ENCODE peak calls at places on chromosomes 4 and X, in four cellular contexts. I, M, R and A are unnamed samples. For H3K36me3, the result is how much of the 10 kb centered on the place peaks cover.

GRCh38 chr4:85824166-85824945 is 349.4 kb downstream of the ARHGAP24 start:
- DNase-seq in I (no peak), M (no peak), R (no peak), A (no peak)

GRCh38 chr4:5383191-5383980 is 325.0 kb downstream of the EVC2 start:
- DNase-seq in I (no peak), M (no peak), R (no peak), A (peak)

GRCh38 chr4:77155631-77156345 is 1.2 kb upstream of the CCNG2 start:
- DNase-seq in I (no peak), M (no peak), R (no peak), A (no peak)

GRCh38 chr4:34258176-34258575 is 1986.1 kb downstream of the ARAP2 start:
- DNase-seq in I (no peak), M (no peak), R (no peak), A (no peak)

GRCh38 chrX:115560978-115561604 is at the start of gene PLS3:
- DNase-seq in I (peak), M (peak), R (peak), A (peak)

GRCh38 chrX:147894332-147894870 is 17.3 kb upstream of the FMR1 start:
- DNase-seq in I (no peak), M (no peak), R (no peak), A (no peak)

GRCh38 chr4:152784490-152785195 is 4.9 kb downstream of the ARFIP1 start:
- DNase-seq in I (no peak), M (no peak), R (peak), A (peak)

GRCh38 chr4:26953361-26953760 is 92.7 kb downstream of the STIM2 start:
- DNase-seq in I (no peak), M (no peak), R (no peak), A (no peak)

GRCh38 chrX:41110801-41111625 is 25.8 kb downstream of the USP9X start:
- DNase-seq in I (no peak), M (no peak), R (no peak), A (no peak)

GRCh38 chr4:124275-125081 is at the start of gene ZNF718:
- DNase-seq in I (peak), M (peak), R (peak), A (peak)

GRCh38 chrX:54411732-54412131 is 28.5 kb upstream of the TSR2 start:
- DNase-seq in I (no peak), M (no peak), R (no peak), A (no peak)

GRCh38 chr4:133452669-133453068 is 303.6 kb downstream of the PCDH10 start:
- DNase-seq in I (no peak), M (no peak), R (no peak), A (no peak)

GRCh38 chrX:115602729-115603389 is 41.9 kb downstream of the PLS3 start:
- DNase-seq in I (no peak), M (no peak), R (no peak), A (peak)

GRCh38 chr4:5956285-5957021 is 61.8 kb downstream of the C4orf50 start:
- DNase-seq in I (peak), M (no peak), R (no peak), A (no peak)

GRCh38 chr4:71765349-71765748 is 18.5 kb downstream of the GC start:
- DNase-seq in I (no peak), M (no peak), R (no peak), A (no peak)

GRCh38 chr4:113539408-113539807 is 222.1 kb downstream of the CAMK2D start:
- DNase-seq in I (no peak), M (no peak), R (peak), A (peak)

GRCh38 chr4:104393649-104394048 is 101.0 kb downstream of the CXXC4 start:
- DNase-seq in I (no peak), M (no peak), R (no peak), A (no peak)

GRCh38 chrX:99914676-99915075 is 495.4 kb downstream of the PCDH19 start:
- DNase-seq in I (no peak), M (no peak), R (no peak), A (no peak)

GRCh38 chr4:76306882-76307669 is 543 bp downstream of the STBD1 start:
- DNase-seq in I (peak), M (peak), R (peak), A (peak)

GRCh38 chr4:160129439-160129838 is 1026.6 kb downstream of the RAPGEF2 start:
- DNase-seq in I (no peak), M (no peak), R (peak), A (peak)

GRCh38 chr4:5823542-5824211 is 69.2 kb downstream of the CRMP1 start:
- DNase-seq in I (no peak), M (no peak), R (no peak), A (no peak)

GRCh38 chr4:37687175-37687525 is 974 bp upstream of the RELL1 start:
- DNase-seq in I (no peak), M (no peak), R (no peak), A (no peak)

GRCh38 chr4:111678466-111678865 is 466.8 kb upstream of the FAM241A start:
- DNase-seq in I (no peak), M (no peak), R (peak), A (peak)

GRCh38 chr4:7622371-7622770 is 187.6 kb upstream of the PSAPL1 start:
- DNase-seq in I (no peak), M (no peak), R (no peak), A (no peak)

GRCh38 chrX:45952030-45952429 is 593.2 kb downstream of the ZNF674 start:
- DNase-seq in I (no peak), M (no peak), R (no peak), A (no peak)

GRCh38 chr4:3231431-3231980 is 17.5 kb upstream of the MSANTD1 start:
- DNase-seq in I (no peak), M (no peak), R (no peak), A (no peak)

GRCh38 chr4:5926601-5927000 is 33.7 kb upstream of the CRMP1 start:
- DNase-seq in I (no peak), M (no peak), R (no peak), A (no peak)

GRCh38 chrX:12292996-12293765 is 154.9 kb downstream of the FRMPD4 start:
- DNase-seq in I (no peak), M (no peak), R (peak), A (peak)

GRCh38 chr4:84782517-84782916 is 184.0 kb downstream of the WDFY3 start:
- DNase-seq in I (no peak), M (no peak), R (no peak), A (no peak)
- H3K36me3 ChIP-seq in I (under half), M (half or more), R (under half), A (half or more)

DNA sequence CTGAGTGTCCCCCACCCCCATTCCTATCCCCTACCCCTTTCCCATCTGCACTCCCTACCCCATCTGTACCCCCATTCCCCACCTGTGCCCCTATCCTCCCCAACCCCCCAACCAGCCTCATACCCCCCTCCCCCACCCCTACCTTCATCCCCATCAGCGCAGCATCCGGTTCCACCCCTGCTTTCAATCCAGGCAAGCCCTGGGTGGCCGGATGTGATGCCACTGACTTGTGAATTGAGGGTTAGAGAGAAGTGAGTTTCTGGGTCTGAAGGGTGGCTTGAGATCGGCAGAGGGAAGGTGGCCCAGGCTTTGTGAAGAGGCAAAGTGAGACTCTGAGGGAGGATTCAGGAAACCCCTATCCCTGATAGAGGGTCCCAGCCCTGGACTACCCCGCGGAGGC is 7.8 kb downstream of the MAGEA4 start:
- DNase-seq in I (no peak), M (no peak), R (no peak), A (no peak)
- H3K4me2 ChIP-seq in I (no peak), M (no peak), R (no peak), A (no peak)

GRCh38 chr4:186226521-186227189 is 652 bp upstream of the KLKB1 start:
- DNase-seq in I (no peak), M (no peak), R (no peak), A (no peak)
- H2BK12ac ChIP-seq in I (no peak), M (peak), R (no peak), A (no peak)

GRCh38 chr4:38909015-38909414 is 41.4 kb downstream of the FAM114A1 start:
- DNase-seq in I (no peak), M (no peak), R (no peak), A (no peak)

GRCh38 chr4:38905657-38906398 is 38.2 kb downstream of the FAM114A1 start:
- DNase-seq in I (no peak), M (no peak), R (no peak), A (no peak)

GRCh38 chr4:38914859-38915258 is 47.3 kb downstream of the FAM114A1 start:
- DNase-seq in I (no peak), M (no peak), R (no peak), A (no peak)

GRCh38 chr4:38911257-38911656 is 43.7 kb downstream of the FAM114A1 start:
- DNase-seq in I (no peak), M (no peak), R (no peak), A (no peak)
- H3K36me3 ChIP-seq in I (under half), M (under half), R (under half), A (half or more)

GRCh38 chr4:66539745-66540144 is 869.5 kb upstream of the EPHA5 start:
- DNase-seq in I (no peak), M (no peak), R (no peak), A (no peak)
- H3K4me2 ChIP-seq in I (no peak), M (no peak), R (no peak), A (no peak)

DNA sequence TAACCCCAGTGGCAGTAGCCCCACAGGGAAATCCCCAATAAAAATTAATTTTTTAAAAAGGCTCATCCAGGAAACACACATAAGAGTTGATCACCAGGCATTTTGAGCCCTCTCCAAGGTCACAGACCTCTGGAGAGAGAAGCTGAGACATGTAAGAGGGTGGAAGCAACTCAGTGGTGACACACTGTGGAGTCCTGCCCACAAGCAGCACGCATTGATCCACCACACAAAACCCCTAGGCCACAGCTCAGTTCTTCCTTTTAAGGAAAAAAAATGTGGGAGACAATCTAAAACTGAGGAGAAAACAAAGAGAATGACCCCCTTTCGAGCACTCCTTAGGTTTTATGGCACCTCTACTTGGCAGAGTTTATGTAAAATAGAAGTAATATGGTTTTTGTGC is 71.7 kb upstream of the S100G start:
- DNase-seq in I (no peak), M (no peak), R (no peak), A (peak)
- H2BK12ac ChIP-seq in I (no peak), M (no peak), R (no peak), A (no peak)

DNA sequence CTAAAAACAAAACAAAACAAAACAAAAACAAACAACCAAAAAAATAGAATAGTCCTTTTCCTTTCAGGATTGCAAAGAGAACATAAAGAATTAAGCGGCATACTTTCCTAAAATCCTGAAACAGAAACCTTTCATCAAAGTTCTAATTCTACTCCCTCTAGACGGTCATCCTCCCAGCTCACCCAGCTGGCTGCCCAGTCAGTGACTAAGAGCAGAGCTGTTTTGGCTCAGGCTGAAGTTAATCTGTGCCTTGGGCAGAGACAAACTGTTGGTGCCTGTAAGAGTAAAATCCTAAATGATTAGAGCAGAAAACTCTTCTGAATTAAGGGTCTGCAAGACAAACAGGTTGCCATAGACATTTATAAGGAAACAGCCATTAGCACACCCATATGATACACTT is 17.6 kb upstream of the WAS start:
- DNase-seq in I (no peak), M (no peak), R (no peak), A (no peak)
- H3K36me3 ChIP-seq in I (under half), M (under half), R (under half), A (under half)

DNA sequence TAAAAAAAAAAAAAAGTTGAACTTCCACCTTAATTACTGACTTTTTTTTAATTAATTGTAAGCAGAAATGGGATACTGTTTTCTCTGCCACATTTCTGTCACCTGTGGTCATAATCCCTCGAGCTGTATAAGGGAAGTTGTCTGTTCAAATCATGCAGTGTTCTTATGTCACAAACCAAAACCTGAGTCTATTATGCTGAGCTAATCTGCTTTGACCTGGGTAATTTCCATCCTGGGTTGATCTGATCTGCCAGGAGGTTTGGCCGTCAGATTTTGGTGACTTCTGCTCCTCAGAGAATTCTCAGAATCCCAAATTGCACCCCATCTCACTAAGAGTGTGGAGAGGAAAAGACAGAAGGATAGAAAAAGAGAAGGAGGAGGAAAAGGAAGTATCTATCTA is 683.1 kb downstream of the KCTD8 start:
- DNase-seq in I (no peak), M (no peak), R (no peak), A (no peak)
- H3K4me2 ChIP-seq in I (no peak), M (no peak), R (no peak), A (no peak)

GRCh38 chrX:69137911-69138310 is 27.3 kb downstream of the PJA1 start:
- DNase-seq in I (no peak), M (no peak), R (no peak), A (no peak)

GRCh38 chrX:69139516-69139915 is 25.7 kb downstream of the PJA1 start:
- DNase-seq in I (no peak), M (no peak), R (no peak), A (no peak)

GRCh38 chrX:69138512-69138911 is 26.7 kb downstream of the PJA1 start:
- DNase-seq in I (no peak), M (no peak), R (no peak), A (peak)

GRCh38 chrX:69136546-69137331 is 28.5 kb downstream of the PJA1 start:
- DNase-seq in I (peak), M (no peak), R (no peak), A (peak)

DNA sequence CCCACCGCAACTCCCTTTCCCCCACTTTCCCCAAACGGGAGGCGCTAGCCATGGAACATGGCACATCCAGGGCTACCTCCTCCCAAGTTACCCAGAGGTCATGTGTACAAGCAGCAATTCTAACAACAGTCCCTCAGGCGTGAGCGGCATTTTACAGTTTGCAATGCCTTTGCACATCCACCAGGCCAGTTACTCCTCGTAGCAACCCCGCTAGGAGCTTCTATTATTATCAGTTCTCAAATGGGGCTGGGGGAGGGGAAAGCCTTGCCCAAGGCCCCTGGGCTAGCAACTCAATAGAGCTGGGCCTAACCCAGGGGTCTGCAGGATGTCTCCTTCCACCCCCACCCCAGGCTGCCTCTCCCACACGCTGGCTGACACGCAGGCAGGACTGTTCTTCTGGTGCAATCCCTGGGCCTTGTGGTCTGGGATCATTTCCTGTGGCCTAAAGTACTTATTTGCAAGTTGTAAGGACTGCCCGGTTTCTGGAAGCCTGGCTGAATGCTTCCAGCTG is 27.8 kb downstream of the PJA1 start:
- DNase-seq in I (no peak), M (no peak), R (no peak), A (peak)
- H2BK12ac ChIP-seq in I (no peak), M (peak), R (peak), A (peak)